ENCODE peak calls at places on chromosome 3, in six cellular contexts. R is testis, N is adrenal gland, C is left ventricle myocardium inferior, Q is hepatocyte, F is ovary. Z is an unnamed sample. For H3K4me1 and H3K27me3, the result is how much of the 10 kb centered on the place peaks cover.

GRCh38 chr3:124669470-124669869 is 60.8 kb upstream of the UMPS start:
- DNase-seq in R (no peak), N (no peak), C (no peak), Q (no peak), F (no peak), Z (no peak)

GRCh38 chr3:164406281-164406680 is 672.0 kb downstream of the SI start:
- DNase-seq in R (no peak), N (no peak), C (no peak), Q (no peak), F (no peak), Z (no peak)

GRCh38 chr3:152313430-152313829 is 44.7 kb downstream of the MBNL1 start:
- DNase-seq in R (no peak), N (no peak), C (no peak), Q (no peak), F (no peak), Z (no peak)

GRCh38 chr3:112604536-112604935 is 36.4 kb downstream of the CCDC80 start:
- DNase-seq in R (no peak), N (no peak), C (no peak), Q (no peak), F (no peak), Z (no peak)

GRCh38 chr3:126480864-126481263 is 5.2 kb upstream of the ZXDC start:
- DNase-seq in R (no peak), N (no peak), C (no peak), Q (no peak), F (no peak), Z (no peak)

GRCh38 chr3:156693166-156693565 is 18.8 kb downstream of the TIPARP start:
- DNase-seq in R (no peak), N (no peak), C (no peak), Q (no peak), F (no peak), Z (no peak)

GRCh38 chr3:8233938-8234337 is 267.7 kb upstream of the LMCD1 start:
- DNase-seq in R (no peak), N (no peak), C (no peak), Q (no peak), F (no peak), Z (no peak)

GRCh38 chr3:187456268-187456667 is 88.1 kb downstream of the RTP4 start:
- DNase-seq in R (peak), N (peak), C (peak), Q (peak), F (peak), Z (peak)

GRCh38 chr3:58487140-58487886 is 4.6 kb upstream of the KCTD6 start:
- DNase-seq in R (no peak), N (peak), C (peak), Q (no peak), F (no peak), Z (no peak)

GRCh38 chr3:16589120-16589519 is 16.1 kb downstream of the DAZL start:
- DNase-seq in R (no peak), N (no peak), C (no peak), Q (no peak), F (no peak), Z (no peak)

GRCh38 chr3:65732060-65732933 is 306.4 kb downstream of the MAGI1 start:
- DNase-seq in R (peak), N (peak), C (no peak), Q (peak), F (no peak), Z (peak)

GRCh38 chr3:71570453-71571038 is 13.0 kb downstream of the FOXP1 start:
- DNase-seq in R (no peak), N (no peak), C (no peak), Q (no peak), F (no peak), Z (no peak)

GRCh38 chr3:147422226-147422933 is 13.2 kb downstream of the ZIC1 start:
- DNase-seq in R (no peak), N (no peak), C (no peak), Q (no peak), F (no peak), Z (no peak)

GRCh38 chr3:120111898-120112297 is 17.7 kb upstream of the GSK3B start:
- DNase-seq in R (no peak), N (no peak), C (no peak), Q (no peak), F (no peak), Z (peak)

GRCh38 chr3:102183186-102183585 is 251.6 kb upstream of the ZPLD1 start:
- DNase-seq in R (no peak), N (no peak), C (no peak), Q (no peak), F (no peak), Z (no peak)

GRCh38 chr3:136733317-136733833 is 18.8 kb downstream of the STAG1 start:
- DNase-seq in R (no peak), N (no peak), C (no peak), Q (no peak), F (no peak), Z (no peak)

GRCh38 chr3:157786216-157786615 is 283.0 kb upstream of the VEPH1 start:
- DNase-seq in R (no peak), N (no peak), C (no peak), Q (no peak), F (no peak), Z (no peak)

GRCh38 chr3:193130576-193130975 is 110.4 kb upstream of the PLAAT1 start:
- DNase-seq in R (no peak), N (no peak), C (no peak), Q (no peak), F (no peak), Z (no peak)

GRCh38 chr3:53229606-53230005 is 26.2 kb downstream of the TKT start:
- DNase-seq in R (no peak), N (no peak), C (no peak), Q (no peak), F (no peak), Z (no peak)

GRCh38 chr3:87437765-87438164 is 161.4 kb upstream of the POU1F1 start:
- DNase-seq in R (no peak), N (no peak), C (no peak), Q (no peak), F (no peak), Z (no peak)

GRCh38 chr3:81352867-81353266 is 408.6 kb downstream of the GBE1 start:
- DNase-seq in R (no peak), N (no peak), C (no peak), Q (peak), F (no peak), Z (no peak)

GRCh38 chr3:168977696-168978374 is 685.7 kb downstream of the MECOM start:
- DNase-seq in R (no peak), N (no peak), C (no peak), Q (no peak), F (no peak), Z (no peak)

GRCh38 chr3:24145981-24146822 is 201.1 kb downstream of the NR1D2 start:
- DNase-seq in R (no peak), N (no peak), C (no peak), Q (peak), F (no peak), Z (no peak)

GRCh38 chr3:4394048-4394447 is 73.0 kb downstream of the SUMF1 start:
- DNase-seq in R (no peak), N (no peak), C (no peak), Q (no peak), F (no peak), Z (no peak)

GRCh38 chr3:115913069-115913686 is 289.9 kb downstream of the GAP43 start:
- DNase-seq in R (no peak), N (no peak), C (no peak), Q (no peak), F (no peak), Z (no peak)

GRCh38 chr3:79081285-79081684 is 686.5 kb downstream of the ROBO1 start:
- DNase-seq in R (no peak), N (no peak), C (no peak), Q (no peak), F (no peak), Z (no peak)

GRCh38 chr3:113948015-113948917 is 453 bp downstream of the ZDHHC23 start:
- DNase-seq in R (peak), N (peak), C (no peak), Q (peak), F (no peak), Z (peak)

GRCh38 chr3:171453175-171453868 is 6.9 kb downstream of the TNIK start:
- DNase-seq in R (peak), N (no peak), C (no peak), Q (peak), F (no peak), Z (no peak)

GRCh38 chr3:13415236-13416001 is 4.7 kb downstream of the NUP210 start:
- DNase-seq in R (no peak), N (no peak), C (no peak), Q (no peak), F (no peak), Z (no peak)

GRCh38 chr3:169744332-169745054 is 20.4 kb downstream of the TERC start:
- DNase-seq in R (no peak), N (no peak), C (no peak), Q (no peak), F (no peak), Z (no peak)

GRCh38 chr3:108134555-108134880 is 43.7 kb upstream of the CD47 start:
- DNase-seq in R (no peak), N (no peak), C (no peak), Q (no peak), F (no peak), Z (no peak)

GRCh38 chr3:156840826-156841689 is 14.9 kb downstream of the LEKR1 start:
- DNase-seq in R (no peak), N (no peak), C (no peak), Q (no peak), F (no peak), Z (no peak)

GRCh38 chr3:124763644-124764358 is 33.5 kb downstream of the UMPS start:
- DNase-seq in R (peak), N (no peak), C (no peak), Q (no peak), F (no peak), Z (no peak)

GRCh38 chr3:123618076-123618703 is 33.3 kb upstream of the HACD2 start:
- DNase-seq in R (no peak), N (no peak), C (no peak), Q (no peak), F (no peak), Z (no peak)

GRCh38 chr3:63818282-63819150 is 583 bp upstream of the C3orf49 start:
- DNase-seq in R (peak), N (peak), C (peak), Q (peak), F (peak), Z (peak)

GRCh38 chr3:17581421-17582080 is 160.9 kb downstream of the TBC1D5 start:
- DNase-seq in R (no peak), N (no peak), C (no peak), Q (no peak), F (no peak), Z (no peak)

GRCh38 chr3:34683851-34684250 is 885.4 kb downstream of the PDCD6IP start:
- DNase-seq in R (peak), N (peak), C (peak), Q (peak), F (no peak), Z (peak)
- TF ChIP-seq CTCF in R (peak), N (peak), C (peak), Q (peak), F (no peak), Z (peak)

DNA sequence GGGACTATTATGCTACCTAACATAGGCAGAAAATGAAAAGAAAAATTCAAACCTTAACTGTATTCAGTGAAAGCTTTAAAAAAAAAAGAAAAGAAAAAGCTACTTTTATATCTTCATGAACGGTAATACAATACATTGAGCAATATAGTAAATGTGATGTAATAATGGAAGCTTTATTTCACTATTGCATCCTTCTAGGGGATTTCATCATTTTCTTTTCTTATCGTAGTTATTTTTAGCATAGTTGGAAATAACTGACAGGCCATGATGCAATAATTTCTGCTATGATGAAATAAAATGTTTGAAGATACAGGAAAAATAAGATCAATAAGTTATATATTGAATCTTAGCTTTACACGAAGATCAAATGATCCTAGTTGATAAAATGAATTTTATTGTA is 40.3 kb upstream of the ZCWPW2 start:
- DNase-seq in R (no peak), N (no peak), C (no peak), Q (no peak), F (no peak), Z (no peak)
- H3K4me1 ChIP-seq in R (under half), N (under half), C (under half), Q (under half), F (under half), Z (under half)

GRCh38 chr3:42055291-42055690 is 35.9 kb upstream of the TRAK1 start:
- DNase-seq in R (no peak), N (no peak), C (no peak), Q (peak), F (no peak), Z (no peak)
- H3K27me3 ChIP-seq in R (under half), N (under half), C (under half), Q (under half), F (under half), Z (under half)

DNA sequence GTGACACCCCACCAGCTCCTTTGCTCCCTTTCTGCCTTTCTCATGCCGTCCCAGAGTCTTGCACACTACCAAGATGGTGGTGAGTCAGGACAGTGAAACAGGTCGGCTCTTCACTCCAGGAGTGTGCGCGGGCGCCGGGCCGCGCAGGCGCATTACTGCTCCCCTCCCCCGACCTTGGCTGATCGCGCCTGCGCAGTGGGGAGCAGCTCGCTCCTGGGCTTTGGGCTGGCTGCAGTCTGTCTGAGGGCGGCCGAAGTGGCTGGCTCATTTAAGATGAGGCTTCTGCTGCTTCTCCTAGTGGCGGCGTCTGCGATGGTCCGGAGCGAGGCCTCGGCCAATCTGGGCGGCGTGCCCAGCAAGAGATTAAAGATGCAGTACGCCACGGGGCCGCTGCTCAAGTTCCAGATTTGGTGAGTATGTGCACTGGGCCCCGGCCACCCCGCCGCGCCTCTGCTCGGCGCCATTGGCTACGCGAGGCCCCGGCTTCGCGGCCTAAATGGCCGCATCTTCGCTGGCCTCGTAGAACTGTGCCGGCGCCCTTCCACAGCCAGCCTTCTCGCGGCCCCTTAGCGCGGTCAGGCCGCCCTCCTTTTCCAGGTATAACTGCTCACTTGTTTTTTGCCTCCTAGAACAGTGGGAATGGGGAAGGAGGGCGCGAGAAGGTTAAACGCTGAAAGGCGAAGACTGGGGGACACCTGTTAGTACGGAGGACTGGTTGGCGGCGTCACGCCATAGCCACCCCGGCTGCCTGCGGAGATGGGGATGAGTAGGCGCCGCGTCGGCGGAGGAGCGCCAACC is at the start of gene SELENOT:
- DNase-seq in R (peak), N (peak), C (peak), Q (peak), F (peak), Z (peak)
- TF ChIP-seq CTCF in R (peak), N (no peak), C (peak), Q (peak), F (peak), Z (peak)

GRCh38 chr3:99640214-99640851 is 1.9 kb downstream of the COL8A1 start:
- DNase-seq in R (no peak), N (no peak), C (no peak), Q (no peak), F (no peak), Z (no peak)

GRCh38 chr3:99641480-99641879 is 3.1 kb downstream of the COL8A1 start:
- DNase-seq in R (no peak), N (no peak), C (no peak), Q (no peak), F (no peak), Z (no peak)

GRCh38 chr3:99639579-99639978 is 1.2 kb downstream of the COL8A1 start:
- DNase-seq in R (no peak), N (no peak), C (no peak), Q (no peak), F (no peak), Z (no peak)

GRCh38 chr3:99644017-99644416 is 5.6 kb downstream of the COL8A1 start:
- DNase-seq in R (no peak), N (no peak), C (no peak), Q (no peak), F (no peak), Z (no peak)

GRCh38 chr3:99641984-99642383 is 3.6 kb downstream of the COL8A1 start:
- DNase-seq in R (no peak), N (no peak), C (no peak), Q (no peak), F (no peak), Z (no peak)
- H3K4me1 ChIP-seq in R (under half), N (under half), C (under half), Q (under half), F (under half), Z (under half)

GRCh38 chr3:181712190-181712504 is 422 bp downstream of the SOX2 start:
- DNase-seq in R (no peak), N (no peak), C (no peak), Q (no peak), F (no peak), Z (no peak)

GRCh38 chr3:181712505-181713299 is 977 bp downstream of the SOX2 start:
- DNase-seq in R (no peak), N (no peak), C (no peak), Q (peak), F (no peak), Z (peak)

GRCh38 chr3:181713673-181714270 is 2.0 kb downstream of the SOX2 start:
- DNase-seq in R (no peak), N (no peak), C (no peak), Q (no peak), F (no peak), Z (no peak)

GRCh38 chr3:181711325-181712135 is at the start of gene SOX2:
- DNase-seq in R (peak), N (no peak), C (peak), Q (peak), F (peak), Z (peak)

GRCh38 chr3:181713300-181713647 is 1.5 kb downstream of the SOX2 start:
- DNase-seq in R (no peak), N (no peak), C (no peak), Q (no peak), F (no peak), Z (no peak)
- H3K27me3 ChIP-seq in R (under half), N (half or more), C (half or more), Q (half or more), F (under half), Z (under half)

GRCh38 chr3:183560607-183561006 is 5.1 kb upstream of the KLHL6 start:
- DNase-seq in R (no peak), N (no peak), C (no peak), Q (peak), F (no peak), Z (no peak)
- TF ChIP-seq CTCF in R (no peak), N (no peak), C (peak), Q (peak), F (no peak), Z (no peak)

GRCh38 chr3:15315003-15315402 is 17.4 kb downstream of the SH3BP5 start:
- DNase-seq in R (no peak), N (no peak), C (no peak), Q (no peak), F (no peak), Z (no peak)
- H3K4me1 ChIP-seq in R (half or more), N (half or more), C (half or more), Q (under half), F (under half), Z (under half)